ENCODE peak calls at places on chromosomes 1 and 21, in nine cellular contexts. W, X, A, Q, I, T, M, O and B are unnamed samples.

GRCh38 chr1:189859385-189859977 is 618.2 kb downstream of the BRINP3 start:
- DNase-seq in W (no peak), X (no peak), A (no peak), Q (peak), I (no peak), T (peak), M (no peak), O (peak), B (no peak)

GRCh38 chr21:41894922-41895557 is 15.9 kb upstream of the PRDM15 start:
- DNase-seq in W (no peak), X (no peak), A (peak), Q (no peak), I (no peak), T (no peak), M (no peak), O (no peak), B (no peak)

GRCh38 chr1:209883341-209883971 is 54.6 kb upstream of the SYT14 start:
- DNase-seq in W (no peak), X (no peak), A (peak), Q (no peak), I (no peak), T (no peak), M (no peak), O (no peak), B (no peak)

GRCh38 chr1:113391643-113392271 is 1.4 kb downstream of the MAGI3 start:
- DNase-seq in W (no peak), X (peak), A (peak), Q (no peak), I (no peak), T (peak), M (no peak), O (peak), B (peak)

GRCh38 chr1:242691603-242691945 is 167.1 kb upstream of the PLD5 start:
- DNase-seq in W (no peak), X (no peak), A (no peak), Q (no peak), I (peak), T (no peak), M (no peak), O (no peak), B (no peak)

GRCh38 chr1:113887776-113888175 is 395 bp upstream of the BCL2L15 start:
- DNase-seq in W (no peak), X (no peak), A (peak), Q (no peak), I (no peak), T (no peak), M (no peak), O (no peak), B (no peak)

GRCh38 chr1:101120868-101121267 is 95.3 kb upstream of the DPH5 start:
- DNase-seq in W (no peak), X (no peak), A (no peak), Q (no peak), I (no peak), T (no peak), M (no peak), O (no peak), B (no peak)

GRCh38 chr1:238546118-238546517 is 655.4 kb upstream of the ZP4 start:
- DNase-seq in W (no peak), X (no peak), A (no peak), Q (no peak), I (no peak), T (no peak), M (no peak), O (no peak), B (no peak)

GRCh38 chr1:82317671-82318070 is 516.9 kb downstream of the ADGRL2 start:
- DNase-seq in W (no peak), X (no peak), A (peak), Q (no peak), I (no peak), T (no peak), M (no peak), O (no peak), B (no peak)

GRCh38 chr1:45306319-45306718 is 20.4 kb upstream of the HPDL start:
- DNase-seq in W (no peak), X (no peak), A (peak), Q (peak), I (no peak), T (no peak), M (no peak), O (no peak), B (no peak)

GRCh38 chr1:8462298-8462946 is 144.5 kb downstream of the SLC45A1 start:
- DNase-seq in W (no peak), X (no peak), A (no peak), Q (no peak), I (no peak), T (no peak), M (no peak), O (no peak), B (no peak)

GRCh38 chr1:54569339-54569738 is 21.3 kb downstream of the ACOT11 start:
- DNase-seq in W (no peak), X (no peak), A (peak), Q (no peak), I (no peak), T (no peak), M (no peak), O (no peak), B (no peak)

GRCh38 chr1:24205701-24206464 is 18.8 kb upstream of the IFNLR1 start:
- DNase-seq in W (no peak), X (no peak), A (no peak), Q (no peak), I (no peak), T (no peak), M (no peak), O (peak), B (no peak)

GRCh38 chr1:214377485-214377884 is 96.5 kb downstream of the SMYD2 start:
- DNase-seq in W (no peak), X (no peak), A (no peak), Q (no peak), I (no peak), T (no peak), M (no peak), O (no peak), B (no peak)

GRCh38 chr1:160795951-160796383 is at the start of gene LY9:
- DNase-seq in W (peak), X (no peak), A (no peak), Q (peak), I (no peak), T (no peak), M (no peak), O (peak), B (peak)

GRCh38 chr1:204286841-204287387 is 72.8 kb downstream of the PLEKHA6 start:
- DNase-seq in W (peak), X (no peak), A (peak), Q (peak), I (peak), T (no peak), M (peak), O (peak), B (peak)

GRCh38 chr1:47477595-47478080 is 39.8 kb downstream of the FOXD2 start:
- DNase-seq in W (no peak), X (no peak), A (no peak), Q (no peak), I (no peak), T (no peak), M (no peak), O (peak), B (peak)

GRCh38 chr1:109864063-109864822 is 46.4 kb upstream of the CSF1 start:
- DNase-seq in W (no peak), X (no peak), A (peak), Q (no peak), I (no peak), T (no peak), M (no peak), O (no peak), B (no peak)

GRCh38 chr1:204650911-204651570 is 34.5 kb downstream of the LRRN2 start:
- DNase-seq in W (no peak), X (no peak), A (no peak), Q (no peak), I (no peak), T (peak), M (no peak), O (peak), B (no peak)

GRCh38 chr1:32902535-32902920 is 1.3 kb upstream of the TMEM54 start:
- DNase-seq in W (no peak), X (no peak), A (no peak), Q (no peak), I (no peak), T (no peak), M (no peak), O (no peak), B (no peak)

GRCh38 chr21:46424062-46424591 is 34.6 kb upstream of the DIP2A start:
- DNase-seq in W (peak), X (no peak), A (no peak), Q (no peak), I (no peak), T (no peak), M (no peak), O (no peak), B (no peak)

GRCh38 chr1:218460367-218460766 is 115.2 kb downstream of the TGFB2 start:
- DNase-seq in W (no peak), X (no peak), A (peak), Q (no peak), I (no peak), T (no peak), M (no peak), O (no peak), B (peak)

GRCh38 chr1:6854166-6854565 is 68.9 kb downstream of the CAMTA1 start:
- DNase-seq in W (no peak), X (no peak), A (no peak), Q (no peak), I (no peak), T (no peak), M (no peak), O (no peak), B (no peak)

GRCh38 chr21:29166333-29166732 is 35.9 kb downstream of the MAP3K7CL start:
- DNase-seq in W (no peak), X (no peak), A (no peak), Q (no peak), I (no peak), T (no peak), M (no peak), O (no peak), B (no peak)

GRCh38 chr21:35641271-35642016 is 418.9 kb downstream of the SETD4 start:
- DNase-seq in W (no peak), X (no peak), A (no peak), Q (no peak), I (no peak), T (no peak), M (no peak), O (no peak), B (no peak)

GRCh38 chr1:116138277-116138792 is 27.1 kb downstream of the MAB21L3 start:
- DNase-seq in W (no peak), X (no peak), A (no peak), Q (no peak), I (no peak), T (no peak), M (no peak), O (peak), B (no peak)